ENCODE peak calls at places on chromosome 15, in eight cellular contexts. K, H, O, F, U, M, Z and Q are unnamed samples.

GRCh38 chr15:78212546-78213424 is 21.6 kb downstream of the ACSBG1 start:
- DNase-seq in K (peak; percentile 88), H (no peak), O (peak; percentile 85), F (no peak), U (peak; percentile 46), M (peak; percentile 63), Z (peak; percentile 66), Q (no peak)

GRCh38 chr15:28944696-28945300 is 59.0 kb downstream of the APBA2 start:
- DNase-seq in K (no peak), H (no peak), O (no peak), F (no peak), U (no peak), M (no peak), Z (no peak), Q (no peak)

GRCh38 chr15:57692709-57693108 is 13.8 kb upstream of the POLR2M start:
- DNase-seq in K (no peak), H (no peak), O (no peak), F (no peak), U (peak; percentile 85), M (peak; percentile 92), Z (no peak), Q (no peak)

GRCh38 chr15:62983956-62984355 is 58.6 kb upstream of the TPM1 start:
- DNase-seq in K (no peak), H (no peak), O (no peak), F (no peak), U (no peak), M (no peak), Z (no peak), Q (no peak)

GRCh38 chr15:71680079-71680461 is 130.3 kb upstream of the NR2E3 start:
- DNase-seq in K (no peak), H (no peak), O (no peak), F (no peak), U (no peak), M (no peak), Z (no peak), Q (no peak)

GRCh38 chr15:100167884-100168375 is 173.8 kb downstream of the ADAMTS17 start:
- DNase-seq in K (no peak), H (no peak), O (no peak), F (no peak), U (no peak), M (peak; percentile 7), Z (no peak), Q (no peak)

GRCh38 chr15:95600367-95600766 is 730.1 kb upstream of the NR2F2 start:
- DNase-seq in K (no peak), H (no peak), O (no peak), F (no peak), U (no peak), M (no peak), Z (no peak), Q (no peak)

GRCh38 chr15:29873264-29873663 is 51.0 kb upstream of the TJP1 start:
- DNase-seq in K (no peak), H (no peak), O (no peak), F (no peak), U (peak; percentile 38), M (no peak), Z (no peak), Q (no peak)

GRCh38 chr15:79981861-79982455 is 11.0 kb upstream of the BCL2A1 start:
- DNase-seq in K (no peak), H (no peak), O (no peak), F (no peak), U (no peak), M (no peak), Z (no peak), Q (no peak)

GRCh38 chr15:59327942-59328341 is 44.7 kb downstream of the MYO1E start:
- DNase-seq in K (no peak), H (no peak), O (no peak), F (no peak), U (no peak), M (no peak), Z (no peak), Q (no peak)

GRCh38 chr15:94602771-94603474 is 371.6 kb downstream of the MCTP2 start:
- DNase-seq in K (no peak), H (no peak), O (no peak), F (no peak), U (no peak), M (no peak), Z (no peak), Q (no peak)

GRCh38 chr15:58049520-58050227 is 15.8 kb downstream of the ALDH1A2 start:
- DNase-seq in K (no peak), H (no peak), O (no peak), F (no peak), U (no peak), M (no peak), Z (no peak), Q (no peak)

GRCh38 chr15:59199775-59200465 is 6.7 kb upstream of the LDHAL6B start:
- DNase-seq in K (no peak), H (no peak), O (peak; percentile 94), F (no peak), U (peak; percentile 88), M (peak; percentile 54), Z (no peak), Q (no peak)

GRCh38 chr15:36323607-36324006 is 255.8 kb upstream of the CDIN1 start:
- DNase-seq in K (no peak), H (no peak), O (no peak), F (no peak), U (peak; percentile 18), M (no peak), Z (no peak), Q (no peak)

GRCh38 chr15:31412824-31413223 is 86.2 kb downstream of the KLF13 start:
- DNase-seq in K (no peak), H (no peak), O (no peak), F (no peak), U (no peak), M (no peak), Z (no peak), Q (no peak)

GRCh38 chr15:61196711-61197110 is 32.4 kb downstream of the RORA start:
- DNase-seq in K (no peak), H (no peak), O (no peak), F (no peak), U (no peak), M (no peak), Z (no peak), Q (no peak)

GRCh38 chr15:39363761-39364586 is 216.9 kb upstream of the THBS1 start:
- DNase-seq in K (no peak), H (no peak), O (peak; percentile 70), F (no peak), U (peak; percentile 20), M (peak; percentile 31), Z (no peak), Q (no peak)

GRCh38 chr15:46091860-46092450 is 457.1 kb downstream of the SQOR start:
- DNase-seq in K (no peak), H (no peak), O (peak; percentile 27), F (no peak), U (peak; percentile 3), M (peak; percentile 29), Z (no peak), Q (no peak)

GRCh38 chr15:48897144-48897814 is 19.3 kb downstream of the EID1 start:
- DNase-seq in K (no peak), H (no peak), O (peak; percentile 68), F (no peak), U (peak; percentile 83), M (peak; percentile 84), Z (no peak), Q (no peak)

GRCh38 chr15:64894395-64895056 is 17.2 kb upstream of the ANKDD1A start:
- DNase-seq in K (peak; percentile 72), H (no peak), O (no peak), F (peak; percentile 50), U (no peak), M (no peak), Z (no peak), Q (peak; percentile 82)

GRCh38 chr15:78392430-78392829 is 45.6 kb upstream of the IREB2 start:
- DNase-seq in K (peak; percentile 72), H (no peak), O (no peak), F (no peak), U (no peak), M (no peak), Z (no peak), Q (no peak)

GRCh38 chr15:87851497-87851896 is 405.0 kb downstream of the NTRK3 start:
- DNase-seq in K (no peak), H (no peak), O (no peak), F (no peak), U (no peak), M (no peak), Z (no peak), Q (no peak)

GRCh38 chr15:90059208-90059985 is 42.9 kb downstream of the IDH2 start:
- DNase-seq in K (peak; percentile 88), H (peak; percentile 45), O (no peak), F (peak; percentile 98), U (no peak), M (peak; percentile 35), Z (no peak), Q (peak; percentile 86)